ENCODE peak calls at places on chromosomes 6 and 20, in six cellular contexts. C is GM23338, S is MM.1S, O is SK-N-SH, Y is neural progenitor cell, L is PC-3. Z is an unnamed sample.

GRCh38 chr20:278607-279571 is 11.7 kb downstream of the C20orf96 start:
- DNase-seq in Y (peak), S (no peak), C (peak), L (no peak), O (no peak), Z (no peak)

GRCh38 chr6:157667211-157668033 is 155.6 kb upstream of the SNX9 start:
- DNase-seq in C (peak), O (peak), L (peak), S (peak), Y (peak), Z (peak)

GRCh38 chr20:57114290-57115005 is 152.0 kb downstream of the BMP7 start:
- DNase-seq in Y (no peak), O (no peak), S (no peak), L (no peak), C (no peak), Z (no peak)

GRCh38 chr20:16350465-16350864 is 222.8 kb downstream of the KIF16B start:
- DNase-seq in O (no peak), L (peak), C (no peak), S (no peak), Y (no peak), Z (no peak)

GRCh38 chr6:32167761-32168262 is 3.4 kb downstream of the EGFL8 start:
- DNase-seq in L (no peak), O (no peak), C (no peak), S (no peak), Y (peak), Z (no peak)

GRCh38 chr6:85569323-85569722 is 24.3 kb downstream of the SNX14 start:
- DNase-seq in C (no peak), Y (no peak), L (peak), O (no peak), S (no peak), Z (no peak)

GRCh38 chr6:37554480-37554819 is 54.8 kb upstream of the CCDC167 start:
- DNase-seq in Y (no peak), L (peak), S (no peak), C (no peak), O (no peak), Z (no peak)

GRCh38 chr6:160261991-160262718 is 3.5 kb upstream of the SLC22A2 start:
- DNase-seq in S (no peak), O (peak), C (peak), Y (no peak), L (no peak), Z (no peak)

GRCh38 chr6:80060774-80061173 is 45.7 kb upstream of the BCKDHB start:
- DNase-seq in C (no peak), S (no peak), O (no peak), L (no peak), Y (no peak), Z (no peak)

GRCh38 chr6:107542170-107542569 is 52.3 kb downstream of the SOBP start:
- DNase-seq in S (no peak), C (no peak), L (no peak), O (no peak), Y (no peak), Z (no peak)

GRCh38 chr6:137241481-137242011 is 22.4 kb upstream of the IFNGR1 start:
- DNase-seq in Y (no peak), C (no peak), S (no peak), O (no peak), L (peak), Z (no peak)

GRCh38 chr6:170244721-170245201 is 46.1 kb downstream of the DLL1 start:
- DNase-seq in L (no peak), S (no peak), C (no peak), O (no peak), Y (no peak), Z (no peak)

GRCh38 chr6:84549912-84550311 is 214.5 kb downstream of the TBX18 start:
- DNase-seq in C (peak), S (no peak), L (peak), Y (peak), O (peak), Z (no peak)

GRCh38 chr6:132675749-132676148 is 16.8 kb upstream of the TAAR1 start:
- DNase-seq in Y (no peak), C (no peak), O (no peak), L (no peak), S (no peak), Z (no peak)

GRCh38 chr20:49984426-49985153 is 1.8 kb downstream of the SNAI1 start:
- DNase-seq in Y (no peak), O (no peak), C (no peak), S (no peak), L (no peak), Z (no peak)

GRCh38 chr6:151021878-151022277 is 156.4 kb downstream of the MTHFD1L start:
- DNase-seq in Y (no peak), L (no peak), C (no peak), O (no peak), S (no peak), Z (no peak)

GRCh38 chr6:38799529-38800184 is 84.5 kb downstream of the DNAH8 start:
- DNase-seq in S (no peak), L (peak), O (no peak), C (no peak), Y (no peak), Z (no peak)

GRCh38 chr20:56708991-56709390 is 79.9 kb downstream of the TFAP2C start:
- DNase-seq in S (no peak), L (no peak), O (no peak), C (no peak), Y (no peak), Z (no peak)

GRCh38 chr6:47031656-47032055 is 10.5 kb downstream of the ADGRF1 start:
- DNase-seq in O (no peak), C (no peak), Y (no peak), S (no peak), L (no peak), Z (no peak)

GRCh38 chr6:169319561-169319960 is 65.9 kb upstream of the THBS2 start:
- DNase-seq in L (no peak), S (no peak), O (no peak), C (no peak), Y (no peak), Z (no peak)

GRCh38 chr20:36606171-36607116 is 865 bp downstream of the RAB5IF start:
- DNase-seq in Y (peak), L (peak), O (no peak), C (peak), S (peak), Z (peak)

GRCh38 chr20:62066983-62067433 is 1.3 kb upstream of the TAF4 start:
- DNase-seq in L (no peak), Y (peak), S (no peak), C (peak), O (no peak), Z (peak)

GRCh38 chr6:6724319-6725119 is 136.0 kb downstream of the LY86 start:
- DNase-seq in O (peak), S (peak), L (peak), C (peak), Y (peak), Z (peak)

GRCh38 chr6:159098636-159099106 is 53.9 kb upstream of the TAGAP start:
- DNase-seq in L (no peak), C (no peak), Y (no peak), S (no peak), O (no peak), Z (peak)

GRCh38 chr6:168032383-168032760 is 34.9 kb downstream of the KIF25 start:
- DNase-seq in O (no peak), S (no peak), C (no peak), Y (peak), L (peak), Z (no peak)

GRCh38 chr6:79421001-79421411 is 116.2 kb downstream of the LCA5 start:
- DNase-seq in O (no peak), Y (no peak), C (no peak), S (no peak), L (no peak), Z (no peak)

GRCh38 chr20:35327074-35327976 is 35.1 kb upstream of the FAM83C start:
- DNase-seq in S (no peak), L (peak), Y (no peak), C (no peak), O (no peak), Z (no peak)

GRCh38 chr20:58472273-58473018 is 42.8 kb downstream of the APCDD1L start:
- DNase-seq in C (no peak), L (no peak), S (no peak), O (no peak), Y (no peak), Z (no peak)

GRCh38 chr6:11323666-11324452 is 91.4 kb upstream of the NEDD9 start:
- DNase-seq in Y (no peak), S (no peak), L (no peak), O (no peak), C (no peak), Z (no peak)

GRCh38 chr6:136134275-136134674 is 115.8 kb downstream of the MTFR2 start:
- DNase-seq in Y (no peak), L (no peak), S (no peak), C (no peak), O (no peak), Z (no peak)
- TF ChIP-seq EZH2phosphoT487 in Y (no peak), L (no peak), S (no peak), C (no peak), O (no peak), Z (no peak)

GRCh38 chr6:98775205-98775604 is 59.2 kb upstream of the POU3F2 start:
- DNase-seq in C (peak), L (no peak), Y (peak), O (no peak), S (no peak), Z (no peak)

GRCh38 chr6:98764378-98764911 is 69.9 kb upstream of the POU3F2 start:
- DNase-seq in S (peak), L (no peak), O (no peak), C (no peak), Y (no peak), Z (no peak)

DNA sequence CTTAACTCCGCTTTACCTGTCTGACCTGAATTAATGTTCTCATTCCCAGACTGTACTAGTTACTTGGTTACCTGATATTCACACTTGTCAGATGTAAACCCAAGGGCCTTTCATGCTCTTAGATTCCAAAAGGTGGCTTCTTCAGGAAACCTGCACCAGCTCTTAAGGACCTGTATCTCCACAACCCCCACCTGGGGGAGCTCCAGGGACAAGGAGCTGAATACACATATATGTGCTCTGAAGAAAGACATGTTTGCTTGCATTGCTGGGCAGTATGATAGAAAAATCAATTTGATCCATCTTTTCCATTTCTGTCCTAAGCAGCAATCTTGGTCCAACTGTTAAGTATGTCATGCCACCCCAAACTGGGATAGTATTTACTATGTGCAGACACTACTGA is 64.8 kb upstream of the POU3F2 start:
- DNase-seq in Y (peak), O (no peak), S (peak), L (peak), C (peak), Z (peak)
- TF ChIP-seq CTCF in Y (peak), O (peak), S (peak), L (peak), C (peak), Z (peak)

DNA sequence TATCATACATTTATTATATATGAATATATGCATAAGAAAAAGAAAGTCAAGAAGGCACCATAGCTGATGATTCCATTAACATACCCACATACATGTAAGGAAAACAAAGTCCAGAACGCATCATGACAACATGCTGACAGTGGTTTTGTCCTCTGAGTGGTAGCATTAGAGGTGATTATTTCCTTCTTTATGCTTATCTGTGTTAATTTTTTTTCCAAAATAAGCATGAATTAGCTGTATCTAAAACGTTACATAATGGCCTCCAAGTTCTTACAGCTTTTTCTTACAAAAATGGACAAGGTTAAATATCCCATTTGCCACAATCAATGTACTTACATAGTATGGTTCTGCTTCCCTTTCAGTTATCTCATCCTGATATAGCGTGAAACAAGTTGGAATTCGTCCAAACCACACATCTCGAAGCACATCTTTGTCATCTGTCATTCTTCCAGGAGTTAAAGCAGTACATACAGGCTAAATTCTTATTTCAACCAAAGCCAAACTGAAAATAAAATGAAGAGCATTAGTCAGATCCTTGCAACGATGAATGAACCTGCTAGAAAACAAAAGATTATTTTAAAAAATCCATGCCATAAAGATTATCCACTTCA is 9.7 kb downstream of the ATG5 start:
- DNase-seq in C (no peak), O (no peak), Y (no peak), L (peak), S (no peak), Z (no peak)
- TF ChIP-seq EZH2phosphoT487 in C (no peak), O (no peak), Y (no peak), L (no peak), S (no peak), Z (no peak)

GRCh38 chr20:20371133-20371532 is 3.2 kb downstream of the INSM1 start:
- DNase-seq in Y (peak), C (peak), O (no peak), L (no peak), S (no peak), Z (no peak)

GRCh38 chr20:20367681-20368413 is at the start of gene INSM1:
- DNase-seq in O (peak), Y (peak), C (peak), S (no peak), L (no peak), Z (no peak)

GRCh38 chr20:20368414-20369352 is 779 bp downstream of the INSM1 start:
- DNase-seq in C (peak), L (no peak), S (peak), Y (peak), O (peak), Z (no peak)

GRCh38 chr20:20370087-20370575 is 2.2 kb downstream of the INSM1 start:
- DNase-seq in L (no peak), Y (no peak), O (no peak), C (peak), S (no peak), Z (no peak)

GRCh38 chr20:20369353-20370086 is 1.6 kb downstream of the INSM1 start:
- DNase-seq in O (peak), Y (peak), L (peak), C (peak), S (peak), Z (no peak)
- TF ChIP-seq CTCF in O (no peak), Y (peak), L (peak), C (peak), S (peak), Z (no peak)

GRCh38 chr20:14896569-14896968 is 559.2 kb upstream of the FLRT3 start:
- DNase-seq in L (no peak), C (no peak), O (no peak), S (no peak), Y (no peak), Z (no peak)
- TF ChIP-seq EZH2phosphoT487 in L (no peak), C (no peak), O (no peak), S (no peak), Y (no peak), Z (no peak)

GRCh38 chr6:29663300-29664039 is 6.6 kb downstream of the MOG start:
- DNase-seq in Y (no peak), L (no peak), C (peak), S (no peak), O (no peak), Z (no peak)
- TF ChIP-seq CTCF in Y (no peak), L (no peak), C (no peak), S (no peak), O (no peak), Z (no peak)

DNA sequence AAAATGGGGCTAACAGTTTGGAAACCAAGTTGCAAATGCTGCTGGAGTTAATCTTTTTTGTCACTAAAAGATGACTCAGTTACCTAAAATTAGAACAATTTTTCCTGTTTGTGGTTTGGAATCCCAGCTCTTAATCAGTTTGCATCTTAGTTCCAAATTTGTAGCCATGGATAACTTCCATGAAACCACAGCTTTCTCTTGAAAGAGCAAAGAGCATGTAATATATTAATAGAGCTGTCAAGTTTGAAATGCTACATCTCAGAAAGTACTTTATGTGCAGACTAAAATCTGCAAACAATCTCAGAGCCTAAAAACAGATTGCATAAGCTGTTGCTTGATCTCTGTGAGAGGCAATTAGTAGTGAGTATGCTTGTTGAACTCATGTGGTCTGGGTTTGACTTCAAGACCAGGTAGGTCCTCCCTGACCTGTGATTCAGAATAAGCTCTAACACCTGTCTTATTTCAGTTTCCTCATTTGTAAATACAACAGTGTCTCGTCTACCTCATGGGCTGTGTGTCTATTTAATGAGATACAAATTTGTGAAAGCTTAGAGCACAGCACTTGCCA is 23.5 kb downstream of the DHX35 start:
- DNase-seq in S (peak), Y (no peak), O (no peak), C (no peak), L (peak), Z (no peak)
- TF ChIP-seq EZH2phosphoT487 in S (no peak), Y (no peak), O (no peak), C (no peak), L (no peak), Z (no peak)

Z was measured in OCI-LY7.